ENCODE peak calls at places on chromosomes 7 and 10, in five cellular contexts. W, F, Z, R and O are unnamed samples.

GRCh38 chr7:159038066-159038465 is 106.6 kb downstream of the VIPR2 start:
- DNase-seq in R (no peak), Z (no peak), F (no peak), W (no peak), O (no peak)

GRCh38 chr7:100126239-100126930 is 382 bp upstream of the MBLAC1 start:
- DNase-seq in R (peak; percentile 47), W (no peak), Z (no peak), F (no peak), O (no peak)

GRCh38 chr7:47945261-47946015 is 2.8 kb downstream of the PKD1L1 start:
- DNase-seq in F (peak; percentile 81), R (no peak), Z (no peak), W (peak; percentile 86), O (peak; percentile 41)

GRCh38 chr10:79336739-79337138 is 10.5 kb upstream of the PPIF start:
- DNase-seq in R (no peak), Z (no peak), W (no peak), F (no peak), O (no peak)

GRCh38 chr7:90210925-90211324 is 615 bp upstream of the STEAP2 start:
- DNase-seq in Z (peak; percentile 39), R (no peak), W (no peak), F (no peak), O (no peak)

GRCh38 chr7:8084772-8085171 is 116.2 kb downstream of the GLCCI1 start:
- DNase-seq in Z (no peak), R (no peak), W (no peak), F (no peak), O (no peak)

GRCh38 chr7:66016131-66016461 is 34.1 kb upstream of the GUSB start:
- DNase-seq in Z (no peak), R (no peak), W (no peak), F (no peak), O (no peak)

GRCh38 chr10:48494611-48495010 is 110.3 kb downstream of the ARHGAP22 start:
- DNase-seq in F (no peak), R (no peak), Z (no peak), W (no peak), O (no peak)

GRCh38 chr7:17142831-17143541 is 155.5 kb upstream of the AHR start:
- DNase-seq in R (no peak), Z (no peak), W (no peak), F (no peak), O (no peak)

GRCh38 chr7:73718438-73718881 is 1.0 kb downstream of the STX1A start:
- DNase-seq in F (no peak), W (no peak), Z (no peak), R (no peak), O (no peak)

GRCh38 chr7:98922392-98923107 is 44.2 kb downstream of the TRRAP start:
- DNase-seq in F (no peak), R (no peak), W (no peak), Z (no peak), O (no peak)

GRCh38 chr7:3260425-3260762 is 40.7 kb upstream of the SDK1 start:
- DNase-seq in W (no peak), Z (no peak), F (no peak), R (no peak), O (no peak)

GRCh38 chr7:138929969-138930368 is 51.2 kb downstream of the KIAA1549 start:
- DNase-seq in Z (no peak), W (no peak), F (no peak), R (no peak), O (no peak)

GRCh38 chr10:118775478-118775877 is 20.7 kb upstream of the CACUL1 start:
- DNase-seq in W (no peak), R (no peak), Z (no peak), F (no peak), O (no peak)

GRCh38 chr7:74405191-74405898 is 48.4 kb upstream of the GTF2IRD1 start:
- DNase-seq in R (peak; percentile 62), Z (no peak), F (peak; percentile 64), W (no peak), O (no peak)

GRCh38 chr10:84097787-84098353 is 41.4 kb upstream of the GHITM start:
- DNase-seq in Z (no peak), W (no peak), F (no peak), R (no peak), O (peak; percentile 3)

GRCh38 chr10:71600856-71601255 is 118.7 kb downstream of the C10orf105 start:
- DNase-seq in Z (no peak), F (no peak), W (no peak), R (no peak), O (no peak)

GRCh38 chr10:22791655-22792054 is 77.3 kb upstream of the PIP4K2A start:
- DNase-seq in F (no peak), Z (no peak), W (no peak), R (no peak), O (no peak)

GRCh38 chr10:135601-136464 is 578 bp downstream of the ZMYND11 start:
- DNase-seq in W (peak; percentile 76), R (no peak), F (peak; percentile 57), Z (peak; percentile 83), O (no peak)

GRCh38 chr7:36473454-36474282 is 84.0 kb downstream of the ANLN start:
- DNase-seq in W (peak; percentile 55), F (peak; percentile 77), Z (no peak), R (no peak), O (peak; percentile 32)

GRCh38 chr7:137936509-137937201 is 65.2 kb downstream of the CREB3L2 start:
- DNase-seq in R (no peak), W (no peak), F (no peak), Z (no peak), O (no peak)

DNA sequence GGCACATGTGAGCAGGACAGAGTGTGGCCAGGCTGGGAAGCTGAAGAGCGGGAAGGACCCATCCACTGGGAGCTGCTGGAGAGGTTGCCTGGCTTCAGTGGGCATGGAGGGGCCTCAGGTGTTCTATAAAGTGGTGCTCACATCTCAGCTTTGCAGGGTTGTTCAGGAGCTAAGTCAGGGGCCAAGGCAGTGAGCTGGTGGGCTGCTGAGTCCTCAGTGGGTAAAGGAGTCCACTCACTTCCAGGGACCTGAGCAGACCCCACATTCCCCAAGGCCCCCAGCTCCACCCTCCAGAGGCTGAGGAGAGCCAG is 28.8 kb upstream of the C10orf53 start:
- DNase-seq in W (no peak), R (no peak), Z (no peak), F (no peak), O (no peak)
- H3K4me3 ChIP-seq in W (no peak overlapping the region), R (no peak overlapping the region), Z (no peak overlapping the region), F (no peak overlapping the region), O (no peak overlapping the region)

GRCh38 chr7:157855452-157856213 is 518.8 kb downstream of the DNAJB6 start:
- DNase-seq in W (no peak), F (no peak), R (no peak), Z (no peak), O (no peak)

GRCh38 chr7:157853789-157854065 is 516.9 kb downstream of the DNAJB6 start:
- DNase-seq in R (no peak), F (no peak), W (no peak), Z (no peak), O (no peak)

GRCh38 chr7:157854066-157854891 is 517.5 kb downstream of the DNAJB6 start:
- DNase-seq in R (peak; percentile 89), F (no peak), Z (peak; percentile 77), W (peak; percentile 55), O (no peak)

GRCh38 chr7:157853076-157853788 is 516.4 kb downstream of the DNAJB6 start:
- DNase-seq in F (no peak), W (no peak), Z (no peak), R (no peak), O (no peak)

GRCh38 chr7:157855016-157855415 is 518.2 kb downstream of the DNAJB6 start:
- DNase-seq in Z (no peak), F (no peak), W (no peak), R (no peak), O (no peak)
- H3K4me3 ChIP-seq in Z (no peak overlapping the region), F (no peak overlapping the region), W (no peak overlapping the region), R (no peak overlapping the region), O (no peak overlapping the region)

GRCh38 chr10:5596611-5597341 is 69.6 kb downstream of the ASB13 start:
- DNase-seq in Z (peak; percentile 48), W (no peak), F (no peak), R (no peak), O (no peak)

GRCh38 chr10:5595095-5595494 is 70.3 kb downstream of the CALML3 start:
- DNase-seq in R (no peak), W (no peak), Z (no peak), F (no peak), O (no peak)

GRCh38 chr10:5594271-5595036 is 69.7 kb downstream of the CALML3 start:
- DNase-seq in Z (no peak), F (peak; percentile 48), R (no peak), W (no peak), O (peak; percentile 6)

GRCh38 chr10:5598085-5598690 is 68.2 kb downstream of the ASB13 start:
- DNase-seq in R (no peak), F (no peak), W (no peak), Z (no peak), O (no peak)

DNA sequence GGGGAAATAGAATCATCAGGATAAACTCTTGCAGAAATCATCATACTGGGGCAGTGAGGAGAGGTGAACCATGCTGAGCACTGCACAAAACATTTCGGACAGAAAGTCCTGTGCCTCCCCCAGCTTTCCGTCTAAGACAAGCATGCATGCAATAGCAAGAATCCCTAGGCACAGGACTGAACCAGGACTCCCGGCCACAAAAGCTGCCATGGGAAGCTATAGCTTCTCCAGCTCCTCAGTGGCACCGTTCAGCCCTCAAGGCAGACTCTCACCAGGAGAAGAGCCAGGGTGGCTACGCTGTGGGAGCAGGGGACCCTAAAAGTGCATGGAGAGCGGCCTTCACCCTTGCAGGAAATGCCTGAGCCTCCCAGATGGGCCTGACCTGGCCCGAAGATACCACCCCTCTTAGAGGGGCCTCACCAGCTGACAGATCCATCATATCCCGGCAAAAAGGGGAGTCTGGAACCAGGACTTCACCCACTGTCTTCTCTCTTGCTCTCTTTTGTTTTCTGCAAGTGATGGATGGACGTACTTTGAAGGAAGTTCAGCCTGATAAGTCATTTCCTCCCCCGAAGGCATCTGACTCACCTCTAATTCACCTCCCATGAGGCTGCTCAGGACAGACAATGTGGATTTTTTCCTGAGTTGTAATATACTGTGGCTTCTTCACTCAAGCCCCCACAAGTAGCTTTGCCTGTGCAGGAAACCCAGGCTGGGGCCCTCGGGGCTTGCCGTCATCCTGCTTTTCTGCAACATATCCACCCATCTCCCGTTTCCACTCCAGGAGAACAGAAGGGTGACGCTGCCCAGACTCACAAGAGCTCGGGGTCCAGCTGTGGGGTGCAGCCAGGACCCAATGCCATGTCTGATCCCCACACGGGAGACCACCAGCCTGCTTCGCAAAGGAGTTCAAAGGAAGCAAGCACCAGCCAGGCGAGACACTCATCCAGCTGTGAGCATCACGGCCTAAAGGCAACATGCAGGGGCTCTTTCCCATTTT is 70.5 kb downstream of the ASB13 start:
- DNase-seq in R (no peak), Z (peak; percentile 33), W (no peak), F (peak; percentile 40), O (no peak)
- H3K4me3 ChIP-seq in R (no peak overlapping the region), Z (no peak overlapping the region), W (no peak overlapping the region), F (no peak overlapping the region), O (no peak overlapping the region)

GRCh38 chr7:39406464-39406863 is 159.7 kb upstream of the YAE1 start:
- DNase-seq in F (no peak), Z (no peak), R (no peak), W (no peak), O (no peak)
- H3K4me3 ChIP-seq in F (no peak overlapping the region), Z (no peak overlapping the region), R (no peak overlapping the region), W (no peak overlapping the region), O (no peak overlapping the region)

DNA sequence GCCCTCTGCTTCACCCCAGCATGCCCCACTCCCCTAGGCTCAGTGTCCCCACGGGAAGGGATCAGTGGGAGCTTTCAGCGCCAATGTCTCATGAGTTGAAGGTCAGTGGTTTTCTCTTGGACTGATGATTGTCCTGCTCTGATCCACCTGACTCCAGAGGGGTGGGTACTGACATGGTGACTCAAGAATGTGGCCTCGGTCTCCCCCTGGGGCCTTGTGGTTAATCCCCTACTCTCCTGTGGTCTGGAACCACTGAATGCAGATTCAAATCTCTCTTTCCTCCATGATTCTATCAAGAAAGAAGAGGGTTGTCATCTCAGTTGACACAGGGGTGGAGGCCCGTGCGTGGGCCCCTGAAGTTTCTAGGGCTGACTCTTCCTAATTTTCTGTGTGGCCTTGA is 176.9 kb downstream of the RPS24 start:
- DNase-seq in R (no peak), W (no peak), Z (no peak), F (no peak), O (no peak)
- H3K4me3 ChIP-seq in R (no peak overlapping the region), W (no peak overlapping the region), Z (no peak overlapping the region), F (no peak overlapping the region), O (no peak overlapping the region)